ENCODE peak calls at places on chromosomes 4 and X, in seven cellular contexts. R is AG09319, J is WERI-Rb-1, Y is right lobe of liver, K is astrocyte, D is mammary epithelial cell, O is kidney. C is an unnamed sample.

GRCh38 chr4:24511371-24512063 is 72.8 kb downstream of the DHX15 start:
- DNase-seq in R (no peak), J (no peak), Y (no peak), K (peak), D (no peak), O (no peak), C (no peak)

GRCh38 chr4:76950846-76951321 is 1.3 kb downstream of the SEPTIN11 start:
- DNase-seq in R (no peak), J (peak), Y (no peak), K (peak), D (peak), O (peak), C (peak)

GRCh38 chr4:26372525-26373172 is 51.8 kb downstream of the RBPJ start:
- DNase-seq in R (no peak), J (no peak), Y (no peak), K (peak), D (peak), O (no peak), C (peak)

GRCh38 chrX:116873678-116874077 is 410.9 kb upstream of the CT83 start:
- DNase-seq in R (peak), J (no peak), Y (no peak), K (peak), D (peak), O (no peak), C (no peak)

GRCh38 chrX:23844502-23845138 is 61.6 kb downstream of the SAT1 start:
- DNase-seq in R (no peak), J (no peak), Y (no peak), K (peak), D (no peak), O (no peak), C (no peak)

GRCh38 chr4:67885727-67886126 is 1.9 kb upstream of the TMPRSS11D start:
- DNase-seq in R (peak), J (no peak), Y (no peak), K (peak), D (peak), O (no peak), C (no peak)

GRCh38 chr4:53537606-53538005 is 53.7 kb downstream of the LNX1 start:
- DNase-seq in R (no peak), J (no peak), Y (no peak), K (no peak), D (peak), O (no peak), C (peak)

GRCh38 chrX:101263766-101264165 is 27.4 kb downstream of the TAF7L start:
- DNase-seq in R (no peak), J (no peak), Y (no peak), K (no peak), D (no peak), O (no peak), C (no peak)

GRCh38 chrX:98506907-98507306 is 1623.2 kb downstream of the RPA4 start:
- DNase-seq in R (no peak), J (no peak), Y (no peak), K (no peak), D (no peak), O (no peak), C (no peak)

GRCh38 chr4:93066746-93067145 is 761.8 kb upstream of the ATOH1 start:
- DNase-seq in R (no peak), J (no peak), Y (no peak), K (peak), D (peak), O (no peak), C (no peak)

GRCh38 chr4:2685541-2685940 is 70.6 kb downstream of the TNIP2 start:
- DNase-seq in R (no peak), J (no peak), Y (no peak), K (peak), D (no peak), O (no peak), C (no peak)

GRCh38 chrX:106862972-106863688 is 40.0 kb downstream of the RIPPLY1 start:
- DNase-seq in R (no peak), J (peak), Y (no peak), K (no peak), D (peak), O (no peak), C (peak)

GRCh38 chr4:74628808-74629616 is 165.3 kb downstream of the BTC start:
- DNase-seq in R (no peak), J (no peak), Y (no peak), K (peak), D (no peak), O (no peak), C (no peak)

GRCh38 chr4:119517361-119518229 is 111.0 kb downstream of the PDE5A start:
- DNase-seq in R (no peak), J (no peak), Y (no peak), K (peak), D (no peak), O (no peak), C (no peak)

GRCh38 chrX:39773150-39773549 is 324.6 kb downstream of the BCOR start:
- DNase-seq in R (no peak), J (no peak), Y (no peak), K (no peak), D (no peak), O (no peak), C (no peak)

GRCh38 chrX:105975382-105975781 is 63.1 kb downstream of the SERPINA7 start:
- DNase-seq in R (no peak), J (no peak), Y (no peak), K (no peak), D (peak), O (no peak), C (peak)

GRCh38 chr4:56731857-56732256 is 50.8 kb upstream of the HOPX start:
- DNase-seq in R (no peak), J (peak), Y (no peak), K (no peak), D (no peak), O (no peak), C (no peak)

GRCh38 chr4:25356068-25356467 is 21.0 kb upstream of the ANAPC4 start:
- DNase-seq in R (no peak), J (no peak), Y (no peak), K (no peak), D (no peak), O (no peak), C (no peak)

GRCh38 chr4:55358668-55359067 is 12.6 kb downstream of the SRD5A3 start:
- DNase-seq in R (peak), J (no peak), Y (no peak), K (peak), D (peak), O (no peak), C (no peak)

GRCh38 chr4:145565328-145565727 is 53.9 kb upstream of the MMAA start:
- DNase-seq in R (no peak), J (no peak), Y (no peak), K (no peak), D (no peak), O (no peak), C (no peak)

GRCh38 chrX:104166735-104167436 is 633 bp downstream of the FAM199X start:
- DNase-seq in R (no peak), J (no peak), Y (peak), K (no peak), D (no peak), O (no peak), C (no peak)

GRCh38 chr4:6779667-6780565 is 2.6 kb upstream of the KIAA0232 start:
- DNase-seq in R (no peak), J (peak), Y (no peak), K (no peak), D (no peak), O (no peak), C (peak)

GRCh38 chr4:151022586-151022985 is 7.5 kb upstream of the LRBA start:
- DNase-seq in R (no peak), J (no peak), Y (no peak), K (no peak), D (no peak), O (no peak), C (no peak)

GRCh38 chr4:153205757-153206156 is 1.5 kb downstream of the TRIM2 start:
- DNase-seq in R (no peak), J (no peak), Y (no peak), K (peak), D (peak), O (peak), C (peak)

GRCh38 chrX:154717824-154718223 is 33.1 kb downstream of the GAB3 start:
- DNase-seq in R (no peak), J (no peak), Y (no peak), K (peak), D (no peak), O (no peak), C (no peak)

GRCh38 chrX:41655631-41656030 is 33.1 kb upstream of the GPR34 start:
- DNase-seq in R (no peak), J (no peak), Y (no peak), K (peak), D (peak), O (no peak), C (no peak)

GRCh38 chr4:46329118-46329976 is 60.6 kb downstream of the GABRA2 start:
- DNase-seq in R (no peak), J (peak), Y (no peak), K (no peak), D (peak), O (no peak), C (peak)

GRCh38 chr4:147825451-147826287 is 93.8 kb downstream of the ARHGAP10 start:
- DNase-seq in R (no peak), J (no peak), Y (no peak), K (peak), D (peak), O (no peak), C (no peak)

GRCh38 chr4:41362647-41363383 is 106.1 kb downstream of the UCHL1 start:
- DNase-seq in R (no peak), J (no peak), Y (no peak), K (no peak), D (no peak), O (no peak), C (peak)

GRCh38 chr4:156330436-156331031 is 376.9 kb upstream of the CTSO start:
- DNase-seq in R (no peak), J (no peak), Y (peak), K (no peak), D (no peak), O (no peak), C (no peak)

GRCh38 chr4:168551945-168552695 is 55.3 kb downstream of the PALLD start:
- DNase-seq in R (no peak), J (no peak), Y (no peak), K (no peak), D (no peak), O (no peak), C (peak)

GRCh38 chrX:77548751-77549150 is 101.6 kb downstream of the FGF16 start:
- DNase-seq in R (no peak), J (no peak), Y (no peak), K (no peak), D (no peak), O (no peak), C (no peak)

GRCh38 chrX:23822397-23822796 is 39.4 kb downstream of the SAT1 start:
- DNase-seq in R (no peak), J (no peak), Y (no peak), K (peak), D (no peak), O (no peak), C (no peak)

GRCh38 chr4:43525646-43526045 is 633.1 kb downstream of the GRXCR1 start:
- DNase-seq in R (no peak), J (no peak), Y (no peak), K (no peak), D (no peak), O (no peak), C (no peak)

GRCh38 chr4:26509681-26510333 is 19.5 kb upstream of the CCKAR start:
- DNase-seq in R (no peak), J (no peak), Y (no peak), K (peak), D (no peak), O (no peak), C (peak)

GRCh38 chrX:101079223-101079622 is 544 bp downstream of the TMEM35A start:
- DNase-seq in R (no peak), J (no peak), Y (no peak), K (no peak), D (no peak), O (no peak), C (peak)

GRCh38 chr4:186699881-186700397 is 23.7 kb downstream of the FAT1 start:
- DNase-seq in R (no peak), J (no peak), Y (no peak), K (no peak), D (no peak), O (no peak), C (no peak)

DNA sequence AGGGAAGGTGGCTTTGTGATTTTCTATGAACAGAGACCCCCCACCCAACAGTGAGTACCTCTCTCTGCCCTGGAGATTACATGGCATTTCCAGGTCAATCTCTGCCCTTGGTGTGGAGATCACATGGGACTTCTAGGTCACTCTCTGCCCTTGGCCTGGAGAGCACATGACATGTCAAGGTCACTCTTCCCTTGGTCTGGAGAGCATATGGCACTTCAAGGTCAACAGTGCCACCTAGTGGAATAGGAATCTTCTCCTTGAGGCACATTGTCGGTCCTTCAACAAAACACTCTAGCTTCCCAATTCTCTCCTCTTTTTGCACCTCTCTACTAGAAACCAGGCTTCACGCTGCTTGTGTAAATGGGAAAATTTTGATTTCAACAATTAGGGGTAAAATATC is 66.2 kb upstream of the TACR3 start:
- DNase-seq in R (peak), J (peak), Y (no peak), K (peak), D (peak), O (no peak), C (peak)
- TF ChIP-seq CTCF in R (peak), J (peak), Y (peak), K (peak), D (peak), O (no peak), C (peak)

DNA sequence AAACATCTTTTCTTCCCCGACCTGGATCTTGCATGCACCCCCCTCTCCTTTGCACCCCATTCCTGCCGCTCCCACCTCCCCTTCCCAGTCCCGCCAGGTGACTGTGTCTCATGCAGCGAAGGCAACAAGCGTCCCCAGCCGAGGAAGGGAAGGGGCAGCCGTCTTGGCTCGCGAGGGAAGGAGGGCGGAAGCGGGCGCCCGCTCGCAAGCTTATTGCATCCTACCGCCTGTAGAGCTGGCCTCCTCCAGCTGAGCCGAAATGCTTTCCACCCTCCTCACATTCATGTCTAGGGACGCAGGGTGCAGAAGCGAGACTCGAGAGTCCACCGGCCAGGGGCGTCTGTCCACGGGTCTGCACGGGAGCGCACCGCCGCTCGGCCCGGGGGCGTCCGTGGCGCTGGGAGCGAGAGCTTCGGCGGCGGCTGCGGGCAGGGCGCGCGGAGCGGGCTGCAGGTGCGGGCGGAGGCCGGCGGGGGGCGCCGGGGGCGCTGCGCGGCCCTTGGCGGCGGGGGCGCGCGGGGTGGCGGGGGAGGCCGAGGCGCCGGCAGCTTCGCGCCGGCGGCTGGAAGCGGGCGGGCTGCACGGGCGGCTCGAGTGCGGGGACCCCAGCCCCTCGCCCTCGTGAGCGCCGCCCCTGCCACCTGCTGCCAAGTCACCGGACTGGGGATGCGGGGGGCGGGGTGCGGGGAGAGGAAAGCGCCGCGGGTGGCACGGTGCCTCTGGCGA is at the start of gene KCNIP4:
- DNase-seq in R (no peak), J (peak), Y (peak), K (peak), D (peak), O (peak), C (peak)
- TF ChIP-seq CTCF in R (no peak), J (peak), Y (no peak), K (no peak), D (no peak), O (no peak), C (no peak)

GRCh38 chrX:68589372-68589753 is 58.1 kb upstream of the STARD8 start:
- DNase-seq in R (no peak), J (no peak), Y (no peak), K (no peak), D (no peak), O (no peak), C (no peak)

GRCh38 chrX:68579810-68580209 is 67.7 kb upstream of the STARD8 start:
- DNase-seq in R (no peak), J (no peak), Y (no peak), K (no peak), D (no peak), O (no peak), C (no peak)

GRCh38 chrX:68588653-68589371 is 58.7 kb upstream of the STARD8 start:
- DNase-seq in R (no peak), J (no peak), Y (no peak), K (no peak), D (peak), O (no peak), C (no peak)

DNA sequence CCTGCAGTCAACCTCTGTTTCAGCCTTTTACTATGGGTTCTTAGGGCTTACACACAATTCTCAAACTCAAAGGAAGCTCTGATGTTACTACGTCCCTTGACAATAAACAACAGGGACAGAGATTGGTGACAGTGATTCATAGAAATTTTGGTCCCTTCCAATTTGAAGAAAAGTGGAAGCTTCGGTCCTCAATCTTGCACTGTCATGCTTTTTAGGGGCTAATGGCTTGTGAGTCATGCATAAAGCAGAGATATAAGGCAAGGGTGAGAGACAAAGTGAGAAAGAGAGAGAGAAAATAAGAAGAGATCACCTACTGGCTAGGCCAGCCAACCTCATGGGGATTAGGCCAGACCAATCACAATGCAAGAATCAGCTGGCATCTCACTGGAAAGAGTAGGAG is 63.2 kb upstream of the STARD8 start:
- DNase-seq in R (no peak), J (no peak), Y (no peak), K (no peak), D (no peak), O (no peak), C (no peak)
- TF ChIP-seq CTCF in R (no peak), J (no peak), Y (no peak), K (no peak), D (no peak), O (no peak), C (no peak)

GRCh38 chr4:173748353-173748752 is 218.3 kb upstream of the HAND2 start:
- DNase-seq in R (no peak), J (no peak), Y (no peak), K (no peak), D (no peak), O (no peak), C (no peak)
- TF ChIP-seq CTCF in R (no peak), J (peak), Y (no peak), K (no peak), D (peak), O (no peak), C (no peak)

GRCh38 chr4:1359976-1360375 is 13.0 kb downstream of the UVSSA start:
- DNase-seq in R (no peak), J (no peak), Y (no peak), K (no peak), D (no peak), O (no peak), C (no peak)

GRCh38 chr4:1359161-1359535 is 12.1 kb downstream of the UVSSA start:
- DNase-seq in R (no peak), J (no peak), Y (no peak), K (no peak), D (no peak), O (no peak), C (no peak)

GRCh38 chr4:1361391-1361790 is 14.4 kb downstream of the UVSSA start:
- DNase-seq in R (no peak), J (no peak), Y (no peak), K (no peak), D (no peak), O (no peak), C (no peak)

GRCh38 chr4:1362046-1362445 is 15.0 kb downstream of the UVSSA start:
- DNase-seq in R (no peak), J (no peak), Y (no peak), K (no peak), D (no peak), O (no peak), C (no peak)

DNA sequence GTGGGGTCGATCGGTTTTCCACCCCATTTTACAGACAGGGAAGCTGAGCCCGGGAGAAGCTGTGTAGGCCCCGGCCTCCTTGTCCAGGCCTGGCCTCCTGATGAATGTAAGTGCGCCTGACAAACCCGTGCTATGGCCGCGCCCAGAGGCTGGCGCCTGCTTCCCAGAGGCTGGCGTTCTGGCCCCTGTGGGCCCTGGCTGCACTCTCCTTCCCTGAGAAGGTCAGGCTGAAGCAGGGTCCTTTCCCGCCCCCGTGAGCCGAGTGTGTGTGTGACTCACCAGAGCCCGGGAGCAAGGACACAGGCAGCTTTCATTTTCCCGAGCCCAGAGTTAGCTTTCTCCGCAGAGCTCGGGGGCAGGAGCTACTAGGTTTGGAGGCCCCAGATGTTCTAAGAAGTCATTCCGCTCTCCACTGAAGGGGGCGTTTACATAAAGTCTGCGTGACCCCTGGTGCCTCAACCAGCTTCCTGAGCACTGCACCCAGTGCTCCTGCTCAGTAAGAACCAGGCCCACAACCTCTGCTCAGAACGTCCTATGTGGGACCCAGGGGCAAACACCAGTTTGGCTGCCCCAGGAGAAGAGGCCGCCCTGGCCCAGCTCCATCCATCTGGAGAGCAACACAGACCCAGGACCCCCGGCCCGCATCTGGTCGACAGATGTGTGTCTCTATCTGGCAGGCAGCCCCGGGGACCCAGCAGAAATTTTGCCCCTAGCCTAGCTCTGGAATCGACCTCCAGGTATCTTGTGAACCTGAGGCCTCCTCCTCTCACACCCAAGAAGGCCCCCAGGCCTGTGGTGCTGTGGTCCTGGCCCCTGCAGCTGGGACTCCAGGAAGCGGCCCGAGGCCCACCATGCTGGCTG is 13.6 kb downstream of the UVSSA start:
- DNase-seq in R (no peak), J (no peak), Y (no peak), K (peak), D (no peak), O (no peak), C (no peak)
- TF ChIP-seq CTCF in R (no peak), J (no peak), Y (no peak), K (no peak), D (no peak), O (no peak), C (no peak)

DNA sequence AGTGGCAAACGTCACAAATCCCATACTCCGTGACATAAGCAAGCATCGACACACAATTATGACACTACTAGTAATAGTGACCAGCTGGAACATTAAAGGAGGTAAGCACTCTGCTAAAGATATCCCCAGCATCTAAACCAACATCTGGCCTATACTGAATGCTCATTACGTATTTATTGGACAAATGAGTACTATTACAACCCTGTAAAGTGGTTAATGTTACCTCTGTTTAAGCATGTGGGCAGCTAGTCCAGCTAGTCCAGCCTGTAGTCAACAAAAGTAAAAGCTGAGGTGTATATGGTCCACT is 419 bp upstream of the RPGR start:
- DNase-seq in R (no peak), J (no peak), Y (no peak), K (no peak), D (no peak), O (no peak), C (no peak)
- TF ChIP-seq CTCF in R (no peak), J (no peak), Y (no peak), K (no peak), D (no peak), O (no peak), C (no peak)

C was measured in neural progenitor cell.